ENCODE peak calls at places on chromosomes 2 and 18, in six cellular contexts. D is H1, E is H9, C is neuronal stem cell, U is mesenchymal stem cell, Z is trophoblast cell. W is an unnamed sample.
A peak's percentile ranks its signal among the peaks of the same experiment; 100 is the strongest.

GRCh38 chr2:6929196-6929874 is 12.1 kb downstream of the RNF144A start:
- DNase-seq in D (no peak), E (no peak), C (no peak), Z (no peak), U (no peak), W (no peak)

GRCh38 chr2:47950340-47951280 is 44.3 kb upstream of the FBXO11 start:
- DNase-seq in E (no peak), Z (no peak), C (no peak), U (no peak), D (no peak), W (no peak)

GRCh38 chr2:201978988-201979387 is 54.7 kb upstream of the FZD7 start:
- DNase-seq in C (no peak), D (no peak), U (no peak), E (no peak), Z (no peak), W (no peak)

GRCh38 chr2:43038034-43038719 is 188.2 kb downstream of the ZFP36L2 start:
- DNase-seq in C (no peak), E (no peak), U (peak; percentile 46), Z (peak; percentile 90), D (no peak), W (peak; percentile 35)

GRCh38 chr2:237691200-237691907 is 64.0 kb downstream of the LRRFIP1 start:
- DNase-seq in U (peak; percentile 57), E (peak; percentile 51), C (peak; percentile 49), Z (no peak), D (no peak), W (no peak)

GRCh38 chr18:40841473-40841872 is 1113.6 kb upstream of the PIK3C3 start:
- DNase-seq in U (peak; percentile 75), Z (no peak), D (no peak), E (no peak), C (no peak), W (peak; percentile 74)

GRCh38 chr18:74064510-74064909 is 83.1 kb downstream of the FBXO15 start:
- DNase-seq in E (no peak), C (no peak), D (no peak), Z (no peak), U (peak; percentile 10), W (peak; percentile 39)

GRCh38 chr18:46236156-46236555 is 132.0 kb downstream of the HAUS1 start:
- DNase-seq in Z (no peak), D (no peak), U (no peak), C (no peak), E (no peak), W (no peak)

GRCh38 chr18:27004056-27004829 is 138.7 kb upstream of the AQP4 start:
- DNase-seq in E (no peak), D (no peak), C (no peak), U (peak; percentile 6), Z (no peak), W (no peak)

GRCh38 chr2:54602736-54603322 is 120.6 kb upstream of the EML6 start:
- DNase-seq in D (no peak), Z (no peak), C (no peak), E (no peak), U (peak; percentile 52), W (peak; percentile 77)

GRCh38 chr2:209525336-209525735 is 101.5 kb downstream of the MAP2 start:
- DNase-seq in E (no peak), C (no peak), U (peak; percentile 3), D (no peak), Z (no peak), W (no peak)

GRCh38 chr18:63233334-63233733 is 86.2 kb downstream of the BCL2 start:
- DNase-seq in Z (no peak), E (no peak), C (no peak), U (no peak), D (no peak), W (no peak)

GRCh38 chr18:54775686-54776085 is 52.6 kb upstream of the RAB27B start:
- DNase-seq in E (no peak), U (peak; percentile 88), D (no peak), Z (no peak), C (no peak), W (peak; percentile 85)

GRCh38 chr2:39142012-39142346 is 21.1 kb upstream of the SOS1 start:
- DNase-seq in D (no peak), U (no peak), C (no peak), Z (no peak), E (no peak), W (no peak)

GRCh38 chr2:240212425-240213225 is 72.2 kb upstream of the OTOS start:
- DNase-seq in E (no peak), Z (no peak), C (no peak), D (no peak), U (no peak), W (no peak)

GRCh38 chr2:215624423-215624829 is 188.6 kb upstream of the FN1 start:
- DNase-seq in D (no peak), E (no peak), Z (no peak), C (no peak), U (peak; percentile 98), W (peak; percentile 100)

GRCh38 chr2:162449471-162449870 is 105.5 kb downstream of the GCA start:
- DNase-seq in D (no peak), E (no peak), Z (no peak), C (no peak), U (no peak), W (no peak)

GRCh38 chr2:38620282-38620977 is 17.7 kb upstream of the HNRNPLL start:
- DNase-seq in Z (no peak), U (peak; percentile 70), D (no peak), E (no peak), C (no peak), W (peak; percentile 76)

GRCh38 chr18:62420513-62421209 is 95.6 kb downstream of the TNFRSF11A start:
- DNase-seq in U (peak; percentile 86), E (no peak), C (no peak), Z (peak; percentile 37), D (no peak), W (peak; percentile 65)

GRCh38 chr18:56245856-56246575 is 392.4 kb downstream of the TXNL1 start:
- DNase-seq in D (no peak), Z (peak; percentile 23), U (peak; percentile 78), C (no peak), E (no peak), W (peak; percentile 80)

GRCh38 chr2:119715409-119716295 is 36.7 kb downstream of the TMEM177 start:
- DNase-seq in U (no peak), D (no peak), C (no peak), Z (no peak), E (no peak), W (no peak)

GRCh38 chr2:43224571-43225092 is 1.8 kb downstream of the ZFP36L2 start:
- DNase-seq in C (no peak), D (no peak), Z (no peak), U (peak; percentile 52), E (no peak), W (peak; percentile 17)

GRCh38 chr2:96663177-96663576 is 20.6 kb downstream of the FER1L5 start:
- DNase-seq in C (no peak), D (no peak), U (no peak), E (no peak), Z (no peak), W (no peak)

GRCh38 chr2:26112201-26112600 is 60.7 kb upstream of the GAREM2 start:
- DNase-seq in D (no peak), E (no peak), U (no peak), Z (no peak), C (no peak), W (no peak)

GRCh38 chr18:55778731-55779460 is 190.9 kb upstream of the TCF4 start:
- DNase-seq in Z (no peak), U (peak; percentile 55), E (no peak), D (no peak), C (no peak), W (no peak)

GRCh38 chr2:223976635-223977226 is 19.5 kb downstream of the MRPL44 start:
- DNase-seq in C (no peak), E (no peak), D (no peak), Z (no peak), U (no peak), W (peak; percentile 56)

GRCh38 chr2:85017436-85018048 is 46.6 kb downstream of the KCMF1 start:
- DNase-seq in C (no peak), E (no peak), U (peak; percentile 47), D (no peak), Z (no peak), W (peak; percentile 36)

GRCh38 chr2:12557688-12558087 is 159.0 kb upstream of the TRIB2 start:
- DNase-seq in D (no peak), C (no peak), U (no peak), E (no peak), Z (no peak), W (no peak)

GRCh38 chr2:42830922-42831574 is 38.7 kb upstream of the HAAO start:
- DNase-seq in Z (no peak), D (no peak), C (no peak), U (no peak), E (no peak), W (no peak)

GRCh38 chr2:104434966-104435365 is 418.9 kb upstream of the POU3F3 start:
- DNase-seq in C (no peak), Z (no peak), U (no peak), D (no peak), E (no peak), W (no peak)
- H4K91ac ChIP-seq in C (no peak overlapping the region), Z (peak overlapping the region; percentile 28), U (no peak overlapping the region), D (no peak overlapping the region), E (no peak overlapping the region), W (no peak overlapping the region)

DNA sequence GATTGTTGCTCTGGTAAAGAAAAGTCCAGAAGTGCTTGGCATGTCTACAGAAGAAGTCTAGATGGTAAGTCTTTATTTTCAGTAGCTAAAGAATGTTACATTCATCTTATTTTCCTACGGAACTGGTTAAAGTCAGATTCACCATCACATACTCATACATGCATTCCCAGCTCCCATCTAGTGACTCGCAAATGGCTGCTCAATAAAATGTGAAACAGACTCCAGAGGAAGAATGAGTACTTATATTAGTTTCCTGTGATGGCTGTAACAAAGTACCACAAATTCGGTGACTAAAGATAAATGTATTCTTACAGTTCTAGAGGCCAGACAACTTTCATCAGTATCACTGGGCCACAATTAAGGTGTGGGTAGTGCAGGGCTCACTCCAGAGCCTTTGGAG is 797.2 kb downstream of the SATB2 start:
- DNase-seq in U (no peak), E (no peak), Z (no peak), D (no peak), C (no peak), W (peak; percentile 35)
- H4K91ac ChIP-seq in U (no peak overlapping the region), E (no peak overlapping the region), Z (no peak overlapping the region), D (no peak overlapping the region), C (no peak overlapping the region), W (no peak overlapping the region)

DNA sequence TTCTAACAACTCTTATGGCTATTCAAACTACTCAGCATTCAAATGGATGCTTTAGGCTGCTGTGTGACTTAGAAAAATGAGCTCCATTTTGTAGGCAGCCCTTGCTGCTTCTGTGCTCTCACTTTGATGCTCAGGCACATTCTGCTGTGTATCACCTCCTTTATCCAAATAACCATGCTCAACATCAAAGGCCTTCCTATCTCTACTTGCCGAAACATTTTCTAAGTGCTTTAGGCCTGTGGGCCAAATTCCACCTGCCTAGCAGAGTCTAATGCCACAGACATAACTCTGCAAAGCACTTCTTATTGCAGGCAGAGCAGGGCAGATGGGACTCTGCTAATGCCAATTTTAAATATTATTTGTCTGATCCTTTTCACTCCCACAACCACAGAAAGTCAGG is 397.4 kb downstream of the RND3 start:
- DNase-seq in C (no peak), U (no peak), D (no peak), E (no peak), Z (peak; percentile 3), W (no peak)
- H4K91ac ChIP-seq in C (no peak overlapping the region), U (no peak overlapping the region), D (no peak overlapping the region), E (no peak overlapping the region), Z (no peak overlapping the region), W (no peak overlapping the region)

DNA sequence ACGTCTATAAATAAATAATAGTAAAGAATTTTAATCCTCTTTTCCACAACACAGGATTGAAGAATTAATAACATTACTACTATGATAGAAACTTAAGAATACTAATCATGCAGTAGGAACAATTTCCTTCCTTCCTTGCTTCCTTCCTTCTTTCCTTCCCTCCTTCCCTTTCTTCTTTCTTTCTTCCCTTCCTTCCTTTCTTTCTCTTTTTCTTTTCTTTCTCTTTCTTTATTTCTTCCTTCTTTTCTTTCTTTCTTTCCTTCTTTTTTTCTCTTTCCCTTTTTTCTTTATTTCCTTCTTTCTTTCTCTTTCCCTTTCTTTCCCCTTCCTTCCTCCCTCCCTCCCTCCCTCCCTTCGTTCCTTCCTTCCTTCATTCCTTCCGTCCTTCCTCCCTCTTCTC is 77.6 kb downstream of the SCN3A start:
- DNase-seq in D (no peak), E (no peak), C (no peak), Z (no peak), U (no peak), W (no peak)
- H4K91ac ChIP-seq in D (no peak overlapping the region), E (no peak overlapping the region), C (no peak overlapping the region), Z (no peak overlapping the region), U (no peak overlapping the region), W (no peak overlapping the region)